ENCODE peak calls at places on chromosome 10, in four cellular contexts. P, B, C and G are unnamed samples.
A peak's percentile ranks its signal among the peaks of the same experiment; 100 is the strongest.

GRCh38 chr10:102645388-102645740 is 1.1 kb downstream of the TRIM8 start:
- DNase-seq in P (peak; percentile 57), B (peak; percentile 79), C (peak; percentile 59), G (peak; percentile 74)

GRCh38 chr10:132382231-132382922 is 14.6 kb upstream of the PWWP2B start:
- DNase-seq in P (no peak), B (no peak), C (no peak), G (no peak)

GRCh38 chr10:60979667-60980104 is 35.7 kb upstream of the RHOBTB1 start:
- DNase-seq in P (no peak), B (no peak), C (peak; percentile 66), G (no peak)

GRCh38 chr10:88477343-88478085 is 105.6 kb downstream of the RNLS start:
- DNase-seq in P (no peak), B (no peak), C (no peak), G (no peak)

GRCh38 chr10:99595236-99595635 is 25.0 kb downstream of the SLC25A28 start:
- DNase-seq in P (no peak), B (no peak), C (no peak), G (no peak)

GRCh38 chr10:110172155-110172554 is 35.2 kb upstream of the MXI1 start:
- DNase-seq in P (no peak), B (no peak), C (no peak), G (no peak)

GRCh38 chr10:133253313-133253955 is 15.8 kb downstream of the VENTX start:
- DNase-seq in P (no peak), B (no peak), C (no peak), G (no peak)

GRCh38 chr10:73785721-73786511 is 510 bp downstream of the ZSWIM8 start:
- DNase-seq in P (peak; percentile 59), B (no peak), C (peak; percentile 72), G (peak; percentile 87)

GRCh38 chr10:24811906-24812305 is 88.2 kb upstream of the ARHGAP21 start:
- DNase-seq in P (no peak), B (peak; percentile 52), C (no peak), G (no peak)

GRCh38 chr10:131445623-131446022 is 134.1 kb upstream of the TCERG1L start:
- DNase-seq in P (no peak), B (no peak), C (no peak), G (no peak)

GRCh38 chr10:85170026-85170425 is 841.6 kb downstream of the CCSER2 start:
- DNase-seq in P (no peak), B (no peak), C (no peak), G (no peak)

GRCh38 chr10:72719941-72720592 is 28.1 kb downstream of the MCU start:
- DNase-seq in P (no peak), B (no peak), C (no peak), G (no peak)

GRCh38 chr10:32050145-32050544 is 6.1 kb downstream of the KIF5B start:
- DNase-seq in P (no peak), B (no peak), C (no peak), G (no peak)

GRCh38 chr10:110600487-110601101 is 33.1 kb downstream of the SMC3 start:
- DNase-seq in P (peak; percentile 49), B (peak; percentile 62), C (peak; percentile 62), G (peak; percentile 66)

GRCh38 chr10:108788891-108789290 is 1134.4 kb downstream of the XPNPEP1 start:
- DNase-seq in P (no peak), B (no peak), C (no peak), G (no peak)

GRCh38 chr10:61903991-61904350 is 2.5 kb downstream of the ARID5B start:
- DNase-seq in P (no peak), B (no peak), C (no peak), G (no peak)

GRCh38 chr10:11089272-11089671 is 71.6 kb downstream of the CELF2 start:
- DNase-seq in P (no peak), B (no peak), C (no peak), G (no peak)
- TF ChIP-seq JUND in P (no peak), B (no peak), C (no peak), G (no peak)

GRCh38 chr10:113945687-113946085 is 91.2 kb downstream of the NHLRC2 start:
- DNase-seq in P (no peak), B (no peak), C (no peak), G (no peak)

GRCh38 chr10:113947138-113948011 is 92.9 kb downstream of the NHLRC2 start:
- DNase-seq in P (peak; percentile 31), B (no peak), C (peak; percentile 59), G (no peak)

GRCh38 chr10:113950268-113950667 is 93.4 kb upstream of the ADRB1 start:
- DNase-seq in P (no peak), B (no peak), C (no peak), G (no peak)

GRCh38 chr10:113941140-113941539 is 86.7 kb downstream of the NHLRC2 start:
- DNase-seq in P (no peak), B (peak; percentile 44), C (no peak), G (no peak)

GRCh38 chr10:113945075-113945686 is 90.7 kb downstream of the NHLRC2 start:
- DNase-seq in P (no peak), B (no peak), C (no peak), G (no peak)
- TF ChIP-seq JUND in P (peak; percentile 63), B (no peak), C (no peak), G (no peak)

GRCh38 chr10:125001313-125002043 is 59.6 kb downstream of the ZRANB1 start:
- DNase-seq in P (peak; percentile 52), B (no peak), C (no peak), G (no peak)
- TF ChIP-seq JUND in P (no peak), B (no peak), C (no peak), G (no peak)

GRCh38 chr10:22630229-22631174 is 83.9 kb downstream of the PIP4K2A start:
- DNase-seq in P (no peak), B (no peak), C (peak; percentile 77), G (no peak)
- TF ChIP-seq JUND in P (no peak), B (no peak), C (peak; percentile 97), G (no peak)

DNA sequence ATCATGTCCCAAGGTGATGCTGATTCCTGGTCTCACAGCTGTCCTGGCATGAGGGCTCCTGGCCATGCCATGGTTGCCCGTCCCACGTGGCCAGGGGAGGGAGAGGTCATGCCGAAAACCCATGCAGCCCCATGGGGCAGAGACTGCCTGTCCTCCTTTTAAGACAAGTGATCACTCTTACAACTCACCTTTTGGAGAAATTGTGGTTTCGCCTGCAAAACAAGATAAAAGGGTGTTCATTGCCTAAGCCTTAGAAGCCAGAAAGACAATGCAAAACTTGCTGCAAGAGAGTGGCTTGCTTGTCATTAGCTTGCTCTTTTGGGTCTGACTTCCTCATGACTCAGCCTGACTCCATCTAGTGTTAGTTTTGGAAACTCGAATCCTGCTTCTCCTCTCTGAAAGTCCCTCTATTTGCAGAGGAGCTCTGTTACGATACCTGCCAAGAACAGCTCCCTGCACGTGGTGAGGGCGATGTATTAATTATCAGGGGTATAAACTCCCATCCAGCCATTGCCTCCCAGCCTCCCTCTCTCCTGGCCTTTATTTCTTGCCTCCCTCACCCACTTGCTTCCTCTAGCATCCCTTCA is 26.7 kb downstream of the TMEM273 start:
- DNase-seq in P (no peak), B (no peak), C (peak; percentile 89), G (peak; percentile 39)
- TF ChIP-seq JUND in P (no peak), B (no peak), C (peak; percentile 88), G (no peak)

DNA sequence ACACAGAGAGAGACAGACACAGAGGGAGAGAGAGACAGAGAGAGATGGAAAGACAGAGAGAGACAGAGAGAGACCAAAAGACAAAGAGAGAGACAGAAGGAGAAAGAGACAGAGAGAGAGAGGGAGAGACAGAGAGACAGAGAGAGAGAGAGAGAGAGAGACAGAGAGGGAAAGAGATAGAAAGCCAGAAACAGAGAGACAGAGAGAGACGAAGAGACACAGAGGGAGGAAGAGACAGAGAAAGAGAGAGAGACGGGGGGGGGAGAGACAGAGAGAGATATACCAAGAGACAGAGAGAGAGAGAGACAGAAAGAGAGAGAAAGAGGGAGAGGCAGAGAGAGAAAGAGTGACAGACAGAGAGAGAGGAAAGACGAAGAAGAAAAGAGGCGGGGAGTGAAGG is 10.2 kb downstream of the VSTM4 start:
- DNase-seq in P (no peak), B (no peak), C (no peak), G (no peak)
- TF ChIP-seq JUND in P (no peak), B (no peak), C (no peak), G (no peak)

GRCh38 chr10:34641147-34641912 is 173.8 kb downstream of the PARD3 start:
- DNase-seq in P (no peak), B (no peak), C (no peak), G (no peak)
- TF ChIP-seq JUND in P (no peak), B (no peak), C (no peak), G (no peak)